ENCODE peak calls at places on chromosomes 2 and 18, in ten cellular contexts. P is neuronal stem cell; C is activated T-cell treated with anti-CD3 and anti-CD28 coated beads for 1 hour; M is NCI-H446 treated with DMSO at 0.1 percent for 48 hours; H is stimulated activated CD4-positive, alpha-beta T cell treated with anti-CD3 and anti-CD28 coated beads, Interleukin-2, amount 100 ng/mL, for 48 hours; D is BJ; T is MCF 10A; F is left kidney; R is dermis microvascular lymphatic vessel endothelial cell; B is activated CD4-positive, CD25-positive, alpha-beta regulatory T cell. V is an unnamed sample.

GRCh38 chr2:76448956-76449355 is 738.2 kb upstream of the GCFC2 start:
- DNase-seq in P (no peak), C (no peak), M (no peak), H (no peak), D (no peak), T (no peak), F (no peak), R (no peak), B (no peak), V (no peak)

GRCh38 chr2:12451726-12452125 is 265.0 kb upstream of the TRIB2 start:
- DNase-seq in P (no peak), C (no peak), M (no peak), H (no peak), D (no peak), T (peak; percentile 28), F (no peak), R (no peak), B (no peak), V (no peak)

GRCh38 chr2:46988733-46989481 is 73.3 kb upstream of the MCFD2 start:
- DNase-seq in P (no peak), C (no peak), M (peak; percentile 37), H (no peak), D (no peak), T (no peak), F (peak; percentile 68), R (no peak), B (no peak), V (no peak)

GRCh38 chr2:46257476-46257875 is 39.7 kb upstream of the EPAS1 start:
- DNase-seq in P (no peak), C (no peak), M (no peak), H (no peak), D (peak; percentile 41), T (no peak), F (peak; percentile 39), R (peak; percentile 90), B (no peak), V (peak; percentile 61)

GRCh38 chr2:27498975-27499374 is 2.3 kb downstream of the GCKR start:
- DNase-seq in P (no peak), C (no peak), M (no peak), H (no peak), D (no peak), T (no peak), F (no peak), R (no peak), B (no peak), V (no peak)

GRCh38 chr2:207786956-207787516 is 17.3 kb upstream of the FZD5 start:
- DNase-seq in P (no peak), C (no peak), M (no peak), H (no peak), D (no peak), T (no peak), F (no peak), R (no peak), B (no peak), V (no peak)

GRCh38 chr2:178978667-178979066 is 71.3 kb downstream of the CCDC141 start:
- DNase-seq in P (no peak), C (no peak), M (no peak), H (no peak), D (no peak), T (no peak), F (no peak), R (peak; percentile 6), B (no peak), V (no peak)

GRCh38 chr18:59613903-59614302 is 83.3 kb downstream of the CCBE1 start:
- DNase-seq in P (no peak), C (no peak), M (no peak), H (no peak), D (no peak), T (no peak), F (no peak), R (no peak), B (no peak), V (no peak)

GRCh38 chr2:22880161-22880560 is 504.8 kb upstream of the KLHL29 start:
- DNase-seq in P (no peak), C (no peak), M (no peak), H (no peak), D (no peak), T (no peak), F (no peak), R (no peak), B (no peak), V (no peak)

GRCh38 chr18:23650963-23651927 is 11.5 kb downstream of the ANKRD29 start:
- DNase-seq in P (no peak), C (no peak), M (no peak), H (no peak), D (peak; percentile 67), T (peak; percentile 74), F (peak; percentile 81), R (no peak), B (no peak), V (peak; percentile 95)

GRCh38 chr2:137091704-137092103 is 326.4 kb downstream of the THSD7B start:
- DNase-seq in P (no peak), C (no peak), M (no peak), H (no peak), D (no peak), T (no peak), F (no peak), R (no peak), B (no peak), V (no peak)

GRCh38 chr2:217802261-217802660 is 200.5 kb downstream of the TNS1 start:
- DNase-seq in P (no peak), C (no peak), M (no peak), H (no peak), D (no peak), T (no peak), F (no peak), R (no peak), B (no peak), V (no peak)

GRCh38 chr2:188600536-188601210 is 309.0 kb downstream of the GULP1 start:
- DNase-seq in P (no peak), C (no peak), M (no peak), H (no peak), D (peak; percentile 65), T (no peak), F (no peak), R (no peak), B (no peak), V (peak; percentile 53)

V was measured in GM23248.